ENCODE peak calls at places on chromosome 6, in eight cellular contexts. A, G, H, C, V, X, P and Y are unnamed samples.

GRCh38 chr6:8027965-8028651 is 36.1 kb downstream of the BLOC1S5 start:
- DNase-seq in A (no peak), G (peak), H (no peak), C (no peak), V (peak), X (no peak), P (no peak), Y (no peak)

GRCh38 chr6:13303668-13304017 is 24.7 kb downstream of the TBC1D7 start:
- DNase-seq in A (no peak), G (peak), H (no peak), C (peak), V (peak), X (peak), P (peak), Y (no peak)

GRCh38 chr6:56065408-56065807 is 182.0 kb downstream of the COL21A1 start:
- DNase-seq in A (no peak), G (no peak), H (no peak), C (no peak), V (no peak), X (no peak), P (no peak), Y (no peak)

GRCh38 chr6:90677440-90677839 is 90.6 kb upstream of the MAP3K7 start:
- DNase-seq in A (no peak), G (no peak), H (no peak), C (no peak), V (no peak), X (no peak), P (no peak), Y (no peak)

GRCh38 chr6:157464653-157465535 is 83.9 kb downstream of the ZDHHC14 start:
- DNase-seq in A (no peak), G (no peak), H (no peak), C (no peak), V (peak), X (no peak), P (no peak), Y (no peak)

GRCh38 chr6:41768545-41769308 is 11.0 kb downstream of the FRS3 start:
- DNase-seq in A (no peak), G (no peak), H (peak), C (no peak), V (no peak), X (no peak), P (no peak), Y (no peak)

GRCh38 chr6:152750694-152751093 is at the start of gene VIP:
- DNase-seq in A (no peak), G (peak), H (no peak), C (no peak), V (peak), X (no peak), P (no peak), Y (no peak)

GRCh38 chr6:136225496-136225895 is 24.6 kb downstream of the MTFR2 start:
- DNase-seq in A (no peak), G (no peak), H (no peak), C (no peak), V (peak), X (peak), P (no peak), Y (no peak)

GRCh38 chr6:401994-402640 is 10.6 kb downstream of the IRF4 start:
- DNase-seq in A (no peak), G (no peak), H (no peak), C (no peak), V (no peak), X (no peak), P (no peak), Y (no peak)

GRCh38 chr6:51535327-51535726 is 552.1 kb downstream of the PKHD1 start:
- DNase-seq in A (no peak), G (no peak), H (no peak), C (no peak), V (no peak), X (no peak), P (no peak), Y (no peak)

GRCh38 chr6:105739764-105740163 is 336.9 kb upstream of the PREP start:
- DNase-seq in A (no peak), G (no peak), H (no peak), C (no peak), V (no peak), X (no peak), P (no peak), Y (no peak)